ENCODE peak calls at places on chromosomes 4 and X, in five cellular contexts. M is astrocyte of the spinal cord, Y is stomach, I is choroid plexus epithelial cell, U is K562. S is an unnamed sample.

GRCh38 chrX:139905041-139905440 is 27.8 kb downstream of the ATP11C start:
- DNase-seq in I (no peak), M (no peak), Y (no peak), U (no peak), S (no peak)

GRCh38 chrX:72258174-72258573 is 18.9 kb downstream of the RPS4X start:
- DNase-seq in Y (no peak), U (peak), M (peak), I (peak), S (no peak)

GRCh38 chr4:177673980-177674504 is 231.8 kb upstream of the AGA start:
- DNase-seq in M (no peak), U (no peak), I (no peak), Y (no peak), S (no peak)

GRCh38 chrX:154490021-154490413 is 412 bp downstream of the SLC10A3 start:
- DNase-seq in U (no peak), Y (no peak), M (peak), I (peak), S (peak)

GRCh38 chr4:100462206-100462605 is 55.6 kb downstream of the EMCN start:
- DNase-seq in U (no peak), Y (no peak), M (peak), I (no peak), S (peak)

GRCh38 chr4:174215936-174216699 is 67.3 kb downstream of the FBXO8 start:
- DNase-seq in Y (no peak), I (no peak), U (no peak), M (no peak), S (no peak)

GRCh38 chr4:23033796-23034195 is 341.1 kb downstream of the GBA3 start:
- DNase-seq in I (peak), U (no peak), M (peak), Y (no peak), S (peak)

GRCh38 chr4:86055898-86056297 is 304.0 kb downstream of the MAPK10 start:
- DNase-seq in I (peak), U (no peak), Y (no peak), M (peak), S (no peak)

GRCh38 chr4:150004481-150004880 is 73.8 kb upstream of the DCLK2 start:
- DNase-seq in Y (no peak), U (no peak), M (peak), I (peak), S (no peak)

GRCh38 chr4:97367878-97368277 is 775.4 kb downstream of the STPG2 start:
- DNase-seq in I (peak), M (peak), U (no peak), Y (no peak), S (peak)

GRCh38 chrX:9909254-9909653 is 57.9 kb upstream of the CLDN34 start:
- DNase-seq in Y (no peak), M (no peak), I (no peak), U (no peak), S (no peak)

GRCh38 chr4:3511187-3511586 is 21.0 kb downstream of the LRPAP1 start:
- DNase-seq in I (no peak), U (no peak), Y (no peak), M (no peak), S (no peak)

GRCh38 chrX:99394450-99394849 is 1015.6 kb downstream of the PCDH19 start:
- DNase-seq in Y (no peak), I (no peak), U (no peak), M (no peak), S (no peak)

GRCh38 chr4:146379744-146380143 is 142.0 kb downstream of the SLC10A7 start:
- DNase-seq in I (peak), M (peak), U (no peak), Y (no peak), S (no peak)

GRCh38 chr4:108080752-108081151 is 88.0 kb downstream of the LEF1 start:
- DNase-seq in Y (no peak), I (no peak), M (no peak), U (no peak), S (no peak)

GRCh38 chrX:39772057-39772832 is 325.5 kb downstream of the BCOR start:
- DNase-seq in I (peak), Y (peak), U (peak), M (peak), S (no peak)

GRCh38 chr4:87257523-87257922 is 37.1 kb upstream of the KLHL8 start:
- DNase-seq in M (no peak), I (no peak), U (no peak), Y (no peak), S (no peak)

GRCh38 chr4:6087669-6088068 is 69.4 kb upstream of the C4orf50 start:
- DNase-seq in Y (peak), M (no peak), U (peak), I (peak), S (no peak)

GRCh38 chr4:159487284-159487747 is 384.4 kb downstream of the RAPGEF2 start:
- DNase-seq in I (peak), M (peak), Y (peak), U (peak), S (peak)

GRCh38 chrX:47247206-47247998 is 14.6 kb downstream of the USP11 start:
- DNase-seq in I (peak), Y (no peak), M (peak), U (no peak), S (peak)

GRCh38 chr4:113659127-113659526 is 102.4 kb downstream of the CAMK2D start:
- DNase-seq in U (no peak), Y (no peak), I (no peak), M (no peak), S (no peak)

GRCh38 chrX:39652336-39652735 is 445.4 kb downstream of the BCOR start:
- DNase-seq in M (no peak), Y (no peak), U (peak), I (peak), S (no peak)

GRCh38 chr4:106986486-106986885 is 49.6 kb downstream of the DKK2 start:
- DNase-seq in U (no peak), I (peak), Y (no peak), M (peak), S (peak)

GRCh38 chr4:47032405-47033106 is 1.2 kb downstream of the GABRB1 start:
- DNase-seq in Y (peak), M (peak), I (peak), U (no peak), S (peak)

GRCh38 chr4:11505225-11505971 is 76.7 kb upstream of the HS3ST1 start:
- DNase-seq in I (peak), U (no peak), Y (peak), M (peak), S (peak)

GRCh38 chr4:166435449-166435848 is 562.4 kb downstream of the TLL1 start:
- DNase-seq in Y (no peak), U (no peak), I (peak), M (peak), S (peak)

GRCh38 chrX:17861496-17862011 is 456 bp upstream of the RAI2 start:
- DNase-seq in U (no peak), Y (no peak), M (no peak), I (no peak), S (no peak)

GRCh38 chrX:17854521-17854920 is 6.6 kb downstream of the RAI2 start:
- DNase-seq in I (no peak), Y (no peak), M (no peak), U (no peak), S (no peak)

GRCh38 chrX:17860811-17861495 is at the start of gene RAI2:
- DNase-seq in M (no peak), U (peak), Y (peak), I (no peak), S (no peak)

GRCh38 chrX:17860179-17860780 is 818 bp downstream of the RAI2 start:
- DNase-seq in I (peak), Y (no peak), M (no peak), U (no peak), S (no peak)

DNA sequence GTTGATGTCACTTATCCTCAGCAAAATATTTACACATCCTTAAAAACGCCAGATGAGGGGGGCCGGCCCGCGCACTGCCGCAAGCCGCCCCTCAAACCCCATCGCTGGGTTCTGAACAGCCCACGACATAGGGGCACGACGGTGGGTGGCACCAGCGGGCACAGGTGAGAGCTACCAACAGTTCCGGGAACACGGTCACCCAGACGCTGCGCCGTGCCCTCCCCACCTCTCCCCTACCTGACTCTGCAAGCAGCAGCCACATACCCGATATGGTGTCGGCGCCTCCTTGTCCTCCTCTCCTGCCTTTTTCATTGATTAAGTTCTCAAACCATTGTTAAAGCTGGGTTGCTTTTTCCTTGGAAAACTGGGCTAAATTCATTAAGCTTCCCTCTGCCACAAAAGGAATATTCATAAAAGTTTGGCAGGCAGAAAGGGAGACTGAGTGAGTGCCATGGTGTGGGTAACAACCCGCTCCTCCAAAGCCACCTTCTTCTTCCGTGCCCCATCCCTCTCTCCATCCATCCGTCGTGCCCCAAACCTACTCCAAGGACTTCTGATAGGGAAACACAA is 1.4 kb downstream of the RAI2 start:
- DNase-seq in Y (peak), M (no peak), I (no peak), U (no peak), S (no peak)
- H3K4me3 ChIP-seq in Y (peak), M (no peak), I (no peak), U (no peak), S (peak)

DNA sequence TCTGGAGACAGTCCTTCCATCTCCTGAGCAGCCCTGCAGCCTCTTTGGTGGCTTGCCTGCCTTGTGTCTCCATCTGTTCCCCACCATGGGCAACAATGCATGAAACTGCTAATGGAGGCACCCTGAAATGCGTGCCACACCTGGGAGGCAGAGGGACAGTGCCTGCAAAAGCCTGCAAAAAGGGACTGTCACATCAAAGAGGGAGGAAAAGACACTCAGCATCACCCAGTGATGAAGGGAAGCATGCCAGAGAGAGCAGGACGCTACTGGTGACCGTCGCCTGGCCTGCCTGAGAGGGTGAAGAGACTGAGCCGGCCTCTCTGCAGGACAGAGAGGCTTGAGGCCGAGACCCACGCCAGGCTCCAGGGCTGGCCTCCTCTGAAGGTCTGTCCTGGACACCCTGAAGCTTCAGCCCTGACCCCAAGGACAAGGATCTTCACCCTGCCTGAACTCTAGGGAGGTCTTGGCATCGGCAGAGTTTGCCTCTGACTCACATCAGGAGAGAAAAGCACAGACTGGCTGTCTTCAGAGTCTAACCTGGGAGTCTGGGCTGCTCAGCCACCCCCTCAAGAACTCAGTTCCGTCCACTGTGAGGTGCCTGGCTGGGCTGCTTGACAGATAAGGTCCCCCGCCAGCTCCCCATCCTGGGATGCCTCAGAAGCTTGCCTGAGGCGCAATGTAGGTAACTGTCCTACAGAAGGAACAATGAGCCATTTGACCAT is 8.1 kb downstream of the ACSL1 start:
- DNase-seq in Y (no peak), I (no peak), M (no peak), U (no peak), S (no peak)
- H3K4me3 ChIP-seq in Y (no peak), I (no peak), M (no peak), U (no peak), S (no peak)

GRCh38 chr4:72706633-72707032 is 137.6 kb upstream of the ADAMTS3 start:
- DNase-seq in I (no peak), Y (no peak), U (peak), M (no peak), S (no peak)

DNA sequence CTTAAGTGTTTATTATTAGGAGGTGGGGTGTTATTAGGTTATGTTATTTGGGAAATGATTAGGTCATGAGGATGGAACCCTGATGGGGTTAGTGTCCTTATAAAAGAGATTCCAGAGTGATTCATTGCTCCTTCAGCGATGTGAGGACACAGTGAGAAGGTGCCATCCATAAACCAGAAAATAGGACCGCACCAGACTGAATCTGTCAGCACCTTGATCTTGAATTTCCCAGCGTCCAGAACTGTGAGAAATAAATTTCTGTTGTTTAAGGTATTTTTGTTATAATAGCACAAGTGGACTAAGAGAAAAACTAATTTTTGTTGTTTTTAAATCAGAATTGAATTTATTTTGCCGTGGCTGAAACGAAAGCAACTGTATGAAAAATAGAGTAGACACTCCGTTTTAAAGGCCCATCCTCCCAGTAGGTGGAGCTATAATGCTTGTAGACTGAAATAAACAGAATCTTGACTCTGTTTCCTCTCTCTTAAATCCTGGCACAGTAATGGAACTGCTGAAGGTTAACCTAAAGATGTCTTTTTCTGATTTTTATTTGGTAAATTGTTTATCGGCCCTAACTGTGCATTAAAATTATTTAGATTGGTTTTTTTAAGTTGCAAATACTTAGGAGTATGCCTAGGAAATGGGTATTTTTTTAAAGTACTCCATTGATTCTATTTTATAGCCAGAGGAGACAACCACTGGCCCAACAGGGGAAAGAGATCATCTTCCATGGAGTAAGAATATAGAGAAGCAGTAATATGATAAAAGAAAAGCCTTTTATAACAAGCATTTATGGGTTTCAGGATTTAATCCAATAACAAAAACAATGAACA is 133.2 kb upstream of the ADAMTS3 start:
- DNase-seq in M (peak), Y (peak), U (peak), I (peak), S (peak)
- H3K4me3 ChIP-seq in M (peak), Y (peak), U (peak), I (peak), S (peak)

GRCh38 chr4:38145741-38146140 is 185.5 kb downstream of the PTTG2 start:
- DNase-seq in Y (no peak), I (peak), U (no peak), M (peak), S (no peak)
- H3K4me3 ChIP-seq in Y (no peak), I (no peak), U (no peak), M (no peak), S (no peak)

GRCh38 chrX:7086384-7086783 is 61.1 kb upstream of the STS start:
- DNase-seq in I (no peak), M (no peak), U (no peak), Y (no peak), S (no peak)
- H3K4me3 ChIP-seq in I (no peak), M (no peak), U (no peak), Y (no peak), S (no peak)

DNA sequence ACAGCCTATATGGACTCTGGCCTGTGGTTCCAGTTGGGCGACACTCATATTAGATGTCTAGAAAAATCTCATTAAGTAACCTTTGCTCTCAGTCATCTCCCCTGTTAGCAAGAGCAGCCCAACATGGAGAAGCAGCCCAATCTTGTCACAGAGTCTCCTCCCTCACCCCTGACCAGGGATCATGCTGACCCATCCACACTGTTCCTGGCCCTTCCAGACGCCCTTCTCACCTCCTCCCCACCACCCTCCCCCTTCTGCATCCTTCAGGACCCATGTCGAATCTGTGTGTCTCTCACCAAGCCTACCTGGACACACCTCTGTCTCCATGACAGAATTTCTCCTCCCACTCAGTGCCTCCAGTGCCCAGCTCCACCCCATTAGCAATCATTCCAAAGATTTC is 190.1 kb downstream of the STIM2 start:
- DNase-seq in U (no peak), Y (no peak), M (no peak), I (no peak), S (no peak)
- H3K4me3 ChIP-seq in U (no peak), Y (no peak), M (no peak), I (no peak), S (no peak)

GRCh38 chr4:102828497-102828808 is 1.1 kb upstream of the UBE2D3 start:
- DNase-seq in Y (no peak), M (no peak), I (no peak), U (no peak), S (no peak)

GRCh38 chr4:102829803-102830202 is 2.5 kb upstream of the UBE2D3 start:
- DNase-seq in U (no peak), Y (no peak), M (no peak), I (no peak), S (no peak)

GRCh38 chr4:102832105-102832504 is 4.8 kb upstream of the UBE2D3 start:
- DNase-seq in Y (no peak), M (no peak), I (no peak), U (no peak), S (no peak)

GRCh38 chr4:102836596-102836995 is 9.2 kb upstream of the UBE2D3 start:
- DNase-seq in M (no peak), I (no peak), Y (no peak), U (no peak), S (no peak)

DNA sequence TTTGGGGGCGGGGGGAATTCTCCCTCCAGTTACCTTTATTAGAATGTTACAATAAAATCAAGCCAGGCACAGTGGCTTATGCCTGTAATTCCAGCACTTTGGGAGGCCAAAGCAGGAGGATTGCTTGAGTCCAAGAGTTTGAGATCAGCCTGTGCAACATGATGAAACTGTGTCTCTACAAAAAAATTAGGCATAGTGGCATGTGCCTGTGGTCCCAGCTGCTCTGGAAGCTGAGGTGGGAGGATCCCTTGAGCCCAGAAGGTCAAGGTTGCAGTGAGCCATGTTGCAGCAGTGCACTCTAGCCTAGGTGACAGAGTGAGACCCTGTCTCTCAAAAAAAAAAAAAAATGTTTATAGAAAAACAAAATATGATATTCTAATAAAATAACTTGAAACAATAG is 5.3 kb upstream of the UBE2D3 start:
- DNase-seq in U (no peak), Y (no peak), M (no peak), I (no peak), S (no peak)
- H3K4me3 ChIP-seq in U (no peak), Y (no peak), M (no peak), I (no peak), S (no peak)

DNA sequence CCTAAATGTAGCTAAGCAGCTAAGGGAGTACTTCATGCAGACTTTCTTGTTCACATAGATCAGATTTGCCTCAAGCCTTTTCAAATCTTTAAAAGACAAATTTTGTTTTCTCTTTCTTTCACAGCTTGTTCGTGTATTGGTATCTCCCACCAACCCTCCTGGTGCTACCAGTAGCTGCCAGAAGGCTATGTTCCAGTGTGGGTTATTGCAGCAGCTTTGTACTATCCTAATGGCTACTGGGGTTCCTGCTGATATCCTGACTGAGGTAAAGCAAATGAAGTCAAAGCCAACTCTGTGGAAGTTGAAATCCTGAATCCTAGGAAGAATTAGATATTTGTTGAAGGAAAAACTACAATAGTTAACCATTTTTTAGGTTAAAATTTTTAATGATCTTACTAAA is 62.6 kb downstream of the USO1 start:
- DNase-seq in I (peak), Y (no peak), U (no peak), M (no peak), S (no peak)
- H3K4me3 ChIP-seq in I (no peak), Y (no peak), U (no peak), M (no peak), S (no peak)

GRCh38 chr4:38319456-38320348 is 344.3 kb upstream of the KLF3 start:
- DNase-seq in Y (peak), I (peak), U (peak), M (peak), S (peak)

GRCh38 chr4:38322709-38323108 is 341.3 kb upstream of the KLF3 start:
- DNase-seq in I (peak), M (peak), Y (no peak), U (peak), S (peak)

GRCh38 chr4:38320833-38321232 is 343.2 kb upstream of the KLF3 start:
- DNase-seq in M (no peak), I (no peak), U (no peak), Y (no peak), S (no peak)

GRCh38 chr4:38318737-38319455 is 345.1 kb upstream of the KLF3 start:
- DNase-seq in M (peak), Y (peak), U (peak), I (peak), S (peak)

DNA sequence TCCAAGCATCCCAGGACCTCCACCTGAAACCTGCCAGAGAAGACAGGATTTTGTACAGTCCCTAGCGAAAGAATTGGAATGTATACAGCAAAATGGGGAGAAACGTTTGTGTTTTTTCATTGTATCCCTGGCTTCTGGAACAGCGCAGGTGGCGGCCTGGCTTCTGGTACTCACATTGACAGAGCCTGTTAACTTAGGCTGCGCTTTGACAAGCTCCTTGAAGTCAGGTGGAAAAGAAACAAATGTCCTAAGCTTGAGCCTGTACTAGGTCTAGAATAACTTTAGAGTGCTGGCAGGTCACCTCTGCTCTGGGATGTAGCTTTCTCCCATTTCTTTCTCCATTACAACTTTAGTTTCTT is 343.7 kb upstream of the KLF3 start:
- DNase-seq in U (no peak), Y (no peak), I (no peak), M (no peak), S (no peak)
- H3K4me3 ChIP-seq in U (no peak), Y (no peak), I (no peak), M (no peak), S (no peak)

S was measured in astrocyte of the cerebellum.